ENCODE peak calls at places on chromosomes 12 and 14, in five cellular contexts. One of them, this sample, is unnamed.
A peak's percentile ranks its signal among the peaks of the same experiment; 100 is the strongest.

GRCh38 chr12:1519642-1520041 is 74.7 kb downstream of the FBXL14 start:
- DNase-seq in adrenal gland: no peak
- DNase-seq in stomach: no peak
- DNase-seq in A549: no peak
- DNase-seq in lower leg skin: no peak
- DNase-seq in this sample: no peak

GRCh38 chr14:87869619-87870583 is 123.1 kb downstream of the GALC start:
- DNase-seq in adrenal gland: no peak
- DNase-seq in stomach: no peak
- DNase-seq in A549: no peak
- DNase-seq in lower leg skin: no peak
- DNase-seq in this sample: no peak

GRCh38 chr14:61368061-61368710 is 46.8 kb downstream of the PRKCH start:
- DNase-seq in adrenal gland: no peak
- DNase-seq in stomach: no peak
- DNase-seq in A549: no peak
- DNase-seq in lower leg skin: no peak
- DNase-seq in this sample: no peak

GRCh38 chr14:105867961-105868599 is 341.7 kb downstream of the TMEM121 start:
- DNase-seq in adrenal gland: no peak
- DNase-seq in stomach: peak; percentile 16
- DNase-seq in A549: no peak
- DNase-seq in lower leg skin: no peak
- DNase-seq in this sample: peak; percentile 41

GRCh38 chr12:112904571-112904970 is 2.2 kb upstream of the OAS1 start:
- DNase-seq in adrenal gland: no peak
- DNase-seq in stomach: no peak
- DNase-seq in A549: no peak
- DNase-seq in lower leg skin: no peak
- DNase-seq in this sample: no peak

GRCh38 chr12:114681149-114681849 is 2.7 kb downstream of the TBX3 start:
- DNase-seq in adrenal gland: no peak
- DNase-seq in stomach: no peak
- DNase-seq in A549: no peak
- DNase-seq in lower leg skin: no peak
- DNase-seq in this sample: no peak

GRCh38 chr12:30570206-30570890 is 125.3 kb downstream of the IPO8 start:
- DNase-seq in adrenal gland: no peak
- DNase-seq in stomach: no peak
- DNase-seq in A549: no peak
- DNase-seq in lower leg skin: no peak
- DNase-seq in this sample: no peak

GRCh38 chr14:74825008-74825407 is 50.9 kb downstream of the PROX2 start:
- DNase-seq in adrenal gland: no peak
- DNase-seq in stomach: no peak
- DNase-seq in A549: no peak
- DNase-seq in lower leg skin: no peak
- DNase-seq in this sample: no peak

GRCh38 chr14:37813746-37814145 is 218.3 kb downstream of the TTC6 start:
- DNase-seq in adrenal gland: no peak
- DNase-seq in stomach: no peak
- DNase-seq in A549: no peak
- DNase-seq in lower leg skin: no peak
- DNase-seq in this sample: no peak

GRCh38 chr12:83700858-83701257 is 1014.2 kb downstream of the TMTC2 start:
- DNase-seq in adrenal gland: no peak
- DNase-seq in stomach: no peak
- DNase-seq in A549: no peak
- DNase-seq in lower leg skin: no peak
- DNase-seq in this sample: no peak

GRCh38 chr14:22898302-22898894 is 15.4 kb downstream of the REM2 start:
- DNase-seq in adrenal gland: no peak
- DNase-seq in stomach: no peak
- DNase-seq in A549: no peak
- DNase-seq in lower leg skin: no peak
- DNase-seq in this sample: no peak

GRCh38 chr12:112868459-112869041 is 38.2 kb upstream of the OAS1 start:
- DNase-seq in adrenal gland: no peak
- DNase-seq in stomach: no peak
- DNase-seq in A549: no peak
- DNase-seq in lower leg skin: no peak
- DNase-seq in this sample: no peak

GRCh38 chr12:89261210-89261609 is 91.1 kb downstream of the DUSP6 start:
- DNase-seq in adrenal gland: no peak
- DNase-seq in stomach: no peak
- DNase-seq in A549: no peak
- DNase-seq in lower leg skin: no peak
- DNase-seq in this sample: no peak

GRCh38 chr14:24695265-24696241 is 61.6 kb upstream of the GZMB start:
- DNase-seq in adrenal gland: no peak
- DNase-seq in stomach: no peak
- DNase-seq in A549: no peak
- DNase-seq in lower leg skin: no peak
- DNase-seq in this sample: no peak

GRCh38 chr14:90453401-90453951 is 56.6 kb downstream of the CALM1 start:
- DNase-seq in adrenal gland: no peak
- DNase-seq in stomach: peak; percentile 35
- DNase-seq in A549: no peak
- DNase-seq in lower leg skin: no peak
- DNase-seq in this sample: peak; percentile 60

GRCh38 chr14:60222820-60223219 is 26.2 kb upstream of the PPM1A start:
- DNase-seq in adrenal gland: no peak
- DNase-seq in stomach: peak; percentile 79
- DNase-seq in A549: no peak
- DNase-seq in lower leg skin: no peak
- DNase-seq in this sample: peak; percentile 81

GRCh38 chr14:102239231-102239630 is 65.7 kb downstream of the MOK start:
- DNase-seq in adrenal gland: no peak
- DNase-seq in stomach: no peak
- DNase-seq in A549: no peak
- DNase-seq in lower leg skin: no peak
- DNase-seq in this sample: no peak

GRCh38 chr14:102314242-102315011 is 5.1 kb upstream of the ZNF839 start:
- DNase-seq in adrenal gland: peak; percentile 88
- DNase-seq in stomach: peak; percentile 85
- DNase-seq in A549: peak; percentile 88
- DNase-seq in lower leg skin: peak; percentile 78
- DNase-seq in this sample: peak; percentile 93

GRCh38 chr12:114241973-114242434 is 163.9 kb downstream of the TBX5 start:
- DNase-seq in adrenal gland: no peak
- DNase-seq in stomach: no peak
- DNase-seq in A549: no peak
- DNase-seq in lower leg skin: no peak
- DNase-seq in this sample: no peak

GRCh38 chr14:105074601-105075053 is 9.4 kb upstream of the GPR132 start:
- DNase-seq in adrenal gland: peak; percentile 14
- DNase-seq in stomach: no peak
- DNase-seq in A549: no peak
- DNase-seq in lower leg skin: peak; percentile 55
- DNase-seq in this sample: no peak

GRCh38 chr14:57464013-57464730 is 29.5 kb downstream of the CCDC198 start:
- DNase-seq in adrenal gland: no peak
- DNase-seq in stomach: no peak
- DNase-seq in A549: no peak
- DNase-seq in lower leg skin: no peak
- DNase-seq in this sample: no peak

GRCh38 chr12:128052341-128052740 is 214.6 kb upstream of the TMEM132C start:
- DNase-seq in adrenal gland: no peak
- DNase-seq in stomach: no peak
- DNase-seq in A549: no peak
- DNase-seq in lower leg skin: no peak
- DNase-seq in this sample: no peak

GRCh38 chr12:60494249-60494648 is 898.4 kb downstream of the SLC16A7 start:
- DNase-seq in adrenal gland: no peak
- DNase-seq in stomach: no peak
- DNase-seq in A549: peak; percentile 3
- DNase-seq in lower leg skin: no peak
- DNase-seq in this sample: no peak

GRCh38 chr12:54195736-54196347 is 7.1 kb upstream of the SMUG1 start:
- DNase-seq in adrenal gland: no peak
- DNase-seq in stomach: no peak
- DNase-seq in A549: no peak
- DNase-seq in lower leg skin: no peak
- DNase-seq in this sample: no peak

GRCh38 chr14:105089746-105090492 is 24.7 kb upstream of the GPR132 start:
- DNase-seq in adrenal gland: no peak
- DNase-seq in stomach: no peak
- DNase-seq in A549: no peak
- DNase-seq in lower leg skin: no peak
- DNase-seq in this sample: no peak

GRCh38 chr14:104226421-104227385 is 88.3 kb downstream of the KIF26A start:
- DNase-seq in adrenal gland: no peak
- DNase-seq in stomach: no peak
- DNase-seq in A549: no peak
- DNase-seq in lower leg skin: no peak
- DNase-seq in this sample: peak; percentile 24

GRCh38 chr12:42692749-42693148 is 103.2 kb upstream of the PRICKLE1 start:
- DNase-seq in adrenal gland: no peak
- DNase-seq in stomach: no peak
- DNase-seq in A549: no peak
- DNase-seq in lower leg skin: no peak
- DNase-seq in this sample: no peak

GRCh38 chr14:61512508-61512907 is 182.8 kb upstream of the HIF1A start:
- DNase-seq in adrenal gland: no peak
- DNase-seq in stomach: no peak
- DNase-seq in A549: no peak
- DNase-seq in lower leg skin: no peak
- DNase-seq in this sample: no peak

GRCh38 chr14:23421594-23421993 is 13.5 kb upstream of the MYH6 start:
- DNase-seq in adrenal gland: no peak
- DNase-seq in stomach: no peak
- DNase-seq in A549: no peak
- DNase-seq in lower leg skin: no peak
- DNase-seq in this sample: no peak

GRCh38 chr12:127052491-127053232 is 1214.3 kb upstream of the TMEM132C start:
- DNase-seq in adrenal gland: no peak
- DNase-seq in stomach: no peak
- DNase-seq in A549: no peak
- DNase-seq in lower leg skin: no peak
- DNase-seq in this sample: no peak

GRCh38 chr12:4283512-4284255 is 10.1 kb downstream of the CCND2 start:
- DNase-seq in adrenal gland: no peak
- DNase-seq in stomach: no peak
- DNase-seq in A549: no peak
- DNase-seq in lower leg skin: no peak
- DNase-seq in this sample: no peak

GRCh38 chr12:132640936-132641335 is 22.4 kb downstream of the P2RX2 start:
- DNase-seq in adrenal gland: no peak
- DNase-seq in stomach: no peak
- DNase-seq in A549: no peak
- DNase-seq in lower leg skin: no peak
- DNase-seq in this sample: no peak

GRCh38 chr12:7439579-7440505 is 4.1 kb downstream of the CD163L1 start:
- DNase-seq in adrenal gland: peak; percentile 21
- DNase-seq in stomach: no peak
- DNase-seq in A549: peak; percentile 53
- DNase-seq in lower leg skin: no peak
- DNase-seq in this sample: peak; percentile 71

GRCh38 chr12:99111600-99111999 is 466.5 kb downstream of the APAF1 start:
- DNase-seq in adrenal gland: no peak
- DNase-seq in stomach: no peak
- DNase-seq in A549: no peak
- DNase-seq in lower leg skin: no peak
- DNase-seq in this sample: no peak

DNA sequence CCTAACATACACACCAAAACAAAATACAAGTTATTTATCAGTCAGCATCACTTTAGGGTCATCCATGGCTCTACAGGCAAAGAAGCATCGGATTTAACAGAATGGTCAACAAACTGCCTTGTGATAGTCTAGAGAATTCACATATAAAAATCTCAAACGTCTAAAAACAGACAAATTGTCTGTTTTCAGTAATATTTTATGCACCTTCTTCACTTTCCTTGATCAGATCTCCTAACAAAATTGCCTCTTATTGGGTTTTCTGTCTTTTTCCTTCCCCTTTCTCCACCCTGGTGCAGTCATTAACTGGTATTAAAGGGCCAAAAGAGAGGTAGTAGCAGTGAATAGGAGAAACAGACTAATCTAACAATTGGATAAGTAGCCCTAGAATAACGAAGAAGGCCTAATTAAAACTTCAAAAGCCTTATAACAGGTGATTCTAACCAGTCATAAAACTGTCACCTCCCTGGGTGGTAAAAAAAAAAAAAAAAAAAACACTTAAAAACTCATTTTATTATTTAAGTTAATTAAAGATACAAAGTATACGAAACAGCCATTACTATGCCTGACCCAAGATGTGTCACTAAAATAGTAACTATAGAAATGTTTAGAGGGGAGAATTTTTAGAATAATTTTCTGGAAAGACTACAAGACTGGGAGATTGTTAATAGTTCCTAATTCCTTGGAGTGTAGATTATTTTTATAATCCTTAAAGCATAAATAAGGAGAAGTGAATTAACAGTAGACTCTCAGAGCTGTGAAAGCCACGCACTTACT is 1.5 kb downstream of the KIF21A start:
- DNase-seq in adrenal gland: no peak
- DNase-seq in stomach: no peak
- DNase-seq in A549: no peak
- DNase-seq in lower leg skin: no peak
- DNase-seq in this sample: no peak
- H3K4me3 ChIP-seq in adrenal gland: no peak overlapping the region
- H3K4me3 ChIP-seq in stomach: peak overlapping the region; percentile 89
- H3K4me3 ChIP-seq in A549: peak overlapping the region; percentile 94
- H3K4me3 ChIP-seq in lower leg skin: no peak overlapping the region
- H3K4me3 ChIP-seq in this sample: peak overlapping the region; percentile 79

DNA sequence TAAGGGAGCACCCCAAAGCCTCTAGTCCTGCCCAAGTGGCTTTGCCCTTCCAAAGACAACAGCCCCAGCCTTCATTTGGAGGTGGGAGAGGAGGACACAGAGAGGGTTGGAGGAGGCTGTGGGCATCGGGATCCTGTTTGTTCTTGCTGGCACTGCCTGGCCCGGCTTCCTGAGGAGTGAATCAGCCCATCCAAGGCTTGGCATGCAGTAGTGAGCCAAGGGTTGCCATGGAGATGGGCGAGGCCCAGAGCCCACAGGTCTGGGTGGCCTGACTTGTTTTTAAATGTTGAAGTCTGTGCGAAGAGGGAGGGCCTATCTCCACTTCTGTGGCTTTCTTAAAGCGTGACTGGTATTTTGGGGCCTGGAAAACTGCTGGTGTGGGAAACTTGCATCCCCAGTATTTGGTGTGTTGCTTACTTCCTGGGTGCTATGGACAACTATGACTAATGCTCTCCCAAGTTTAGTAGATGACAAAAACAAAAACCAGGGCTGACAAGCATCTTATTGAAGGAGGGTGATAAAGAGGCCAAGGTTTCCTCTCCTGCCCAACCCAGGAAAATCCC is 15.8 kb downstream of the CD9 start:
- DNase-seq in adrenal gland: peak; percentile 89
- DNase-seq in stomach: peak; percentile 88
- DNase-seq in A549: peak; percentile 98
- DNase-seq in lower leg skin: peak; percentile 93
- DNase-seq in this sample: peak; percentile 49
- TF ChIP-seq POLR2A in adrenal gland: peak; percentile 53
- TF ChIP-seq POLR2A in stomach: no peak
- TF ChIP-seq POLR2A in A549: no peak
- TF ChIP-seq POLR2A in lower leg skin: no peak
- TF ChIP-seq POLR2A in this sample: no peak

GRCh38 chr14:80212025-80212402 is 710 bp upstream of the DIO2 start:
- DNase-seq in adrenal gland: no peak
- DNase-seq in stomach: no peak
- DNase-seq in A549: peak; percentile 54
- DNase-seq in lower leg skin: no peak
- DNase-seq in this sample: no peak
- H3K4me3 ChIP-seq in adrenal gland: no peak overlapping the region
- H3K4me3 ChIP-seq in stomach: peak overlapping the region; percentile 20
- H3K4me3 ChIP-seq in A549: peak overlapping the region; percentile 46
- H3K4me3 ChIP-seq in lower leg skin: no peak overlapping the region
- H3K4me3 ChIP-seq in this sample: no peak overlapping the region

GRCh38 chr14:44639986-44640385 is 132.9 kb upstream of the FSCB start:
- DNase-seq in adrenal gland: no peak
- DNase-seq in stomach: no peak
- DNase-seq in A549: no peak
- DNase-seq in lower leg skin: no peak
- DNase-seq in this sample: no peak
- TF ChIP-seq POLR2A in adrenal gland: no peak
- TF ChIP-seq POLR2A in stomach: no peak
- TF ChIP-seq POLR2A in A549: no peak
- TF ChIP-seq POLR2A in lower leg skin: no peak
- TF ChIP-seq POLR2A in this sample: no peak